ENCODE peak calls at places on chromosomes 4 and X, in nine cellular contexts. L, E, D, N, K, I, C, Z and T are unnamed samples.

GRCh38 chr4:73754934-73755333 is 14.6 kb downstream of the CXCL8 start:
- DNase-seq in L (no peak), E (no peak), D (no peak), N (no peak), K (no peak), I (no peak), C (no peak), Z (no peak), T (no peak)

GRCh38 chr4:173937871-173938270 is 345.6 kb downstream of the FBXO8 start:
- DNase-seq in L (no peak), E (no peak), D (no peak), N (no peak), K (no peak), I (no peak), C (no peak), Z (no peak), T (no peak)

GRCh38 chr4:24583451-24584174 is 741 bp downstream of the DHX15 start:
- DNase-seq in L (peak), E (peak), D (peak), N (peak), K (peak), I (peak), C (peak), Z (peak), T (peak)

GRCh38 chrX:65600106-65600505 is 65.5 kb upstream of the LAS1L start:
- DNase-seq in L (no peak), E (no peak), D (no peak), N (no peak), K (no peak), I (no peak), C (no peak), Z (no peak), T (no peak)

GRCh38 chr4:104394409-104394813 is 100.3 kb downstream of the CXXC4 start:
- DNase-seq in L (no peak), E (no peak), D (no peak), N (no peak), K (no peak), I (no peak), C (no peak), Z (no peak), T (no peak)

GRCh38 chr4:155552180-155552579 is 114.5 kb upstream of the GUCY1A1 start:
- DNase-seq in L (peak), E (peak), D (peak), N (no peak), K (no peak), I (no peak), C (no peak), Z (no peak), T (peak)

GRCh38 chr4:52234539-52235174 is 183.6 kb downstream of the SPATA18 start:
- DNase-seq in L (peak), E (peak), D (peak), N (peak), K (peak), I (peak), C (peak), Z (no peak), T (peak)

GRCh38 chr4:22191565-22192301 is 243.2 kb upstream of the KCNIP4 start:
- DNase-seq in L (no peak), E (peak), D (no peak), N (no peak), K (no peak), I (no peak), C (peak), Z (no peak), T (no peak)

GRCh38 chrX:41526925-41527324 is 79.8 kb downstream of the NYX start:
- DNase-seq in L (peak), E (peak), D (peak), N (no peak), K (no peak), I (no peak), C (peak), Z (no peak), T (peak)

GRCh38 chrX:54933150-54933826 is 12.7 kb downstream of the TRO start:
- DNase-seq in L (no peak), E (no peak), D (no peak), N (no peak), K (no peak), I (no peak), C (no peak), Z (no peak), T (no peak)

GRCh38 chrX:29662101-29662500 is 553.3 kb upstream of the MAGEB2 start:
- DNase-seq in L (peak), E (peak), D (peak), N (no peak), K (no peak), I (peak), C (peak), Z (no peak), T (peak)

GRCh38 chr4:89298788-89299152 is 8.8 kb downstream of the GPRIN3 start:
- DNase-seq in L (no peak), E (peak), D (no peak), N (no peak), K (no peak), I (no peak), C (peak), Z (no peak), T (no peak)

GRCh38 chrX:81414630-81415029 is 212.7 kb downstream of the SH3BGRL start:
- DNase-seq in L (peak), E (peak), D (no peak), N (no peak), K (no peak), I (no peak), C (peak), Z (no peak), T (peak)

GRCh38 chr4:154014401-154015105 is 225.7 kb upstream of the SFRP2 start:
- DNase-seq in L (no peak), E (no peak), D (no peak), N (no peak), K (no peak), I (no peak), C (peak), Z (no peak), T (no peak)

GRCh38 chr4:1579834-1580686 is 104.1 kb downstream of the FAM53A start:
- DNase-seq in L (peak), E (peak), D (no peak), N (peak), K (peak), I (peak), C (no peak), Z (peak), T (peak)

GRCh38 chr4:141788169-141788915 is 152.0 kb downstream of the IL15 start:
- DNase-seq in L (no peak), E (no peak), D (peak), N (no peak), K (no peak), I (no peak), C (peak), Z (no peak), T (no peak)

GRCh38 chr4:2834001-2834921 is 9.4 kb upstream of the ADD1 start:
- DNase-seq in L (no peak), E (no peak), D (no peak), N (no peak), K (no peak), I (no peak), C (no peak), Z (no peak), T (no peak)

GRCh38 chrX:150899191-150899757 is 806 bp upstream of the CD99L2 start:
- DNase-seq in L (peak), E (peak), D (peak), N (peak), K (no peak), I (no peak), C (peak), Z (peak), T (peak)

GRCh38 chr4:97366661-97367060 is 776.6 kb downstream of the STPG2 start:
- DNase-seq in L (no peak), E (no peak), D (no peak), N (no peak), K (no peak), I (no peak), C (peak), Z (no peak), T (peak)

GRCh38 chrX:15269618-15270521 is at the start of gene ASB9:
- DNase-seq in L (peak), E (peak), D (peak), N (peak), K (peak), I (peak), C (peak), Z (peak), T (peak)

GRCh38 chr4:58247792-58248191 is 1137.6 kb upstream of the IGFBP7 start:
- DNase-seq in L (no peak), E (no peak), D (no peak), N (peak), K (no peak), I (no peak), C (no peak), Z (no peak), T (no peak)

GRCh38 chr4:36332023-36332781 is 50.8 kb downstream of the DTHD1 start:
- DNase-seq in L (no peak), E (no peak), D (no peak), N (no peak), K (no peak), I (no peak), C (no peak), Z (no peak), T (peak)

GRCh38 chr4:126405369-126405982 is 1090.7 kb downstream of the FAT4 start:
- DNase-seq in L (peak), E (peak), D (peak), N (peak), K (no peak), I (no peak), C (peak), Z (no peak), T (peak)

GRCh38 chrX:154738013-154738738 is 12.7 kb downstream of the GAB3 start:
- DNase-seq in L (peak), E (peak), D (peak), N (no peak), K (no peak), I (no peak), C (peak), Z (peak), T (peak)

GRCh38 chr4:3136454-3136853 is 62.0 kb downstream of the HTT start:
- DNase-seq in L (no peak), E (peak), D (peak), N (no peak), K (no peak), I (no peak), C (peak), Z (no peak), T (no peak)

GRCh38 chrX:154463611-154464220 is 5.6 kb downstream of the PLXNA3 start:
- DNase-seq in L (no peak), E (no peak), D (no peak), N (no peak), K (no peak), I (no peak), C (no peak), Z (no peak), T (no peak)

GRCh38 chrX:11111038-11111851 is at the start of gene HCCS:
- DNase-seq in L (peak), E (peak), D (peak), N (peak), K (peak), I (peak), C (peak), Z (peak), T (peak)

GRCh38 chr4:52554606-52555355 is 104.3 kb downstream of the USP46 start:
- DNase-seq in L (no peak), E (no peak), D (no peak), N (no peak), K (no peak), I (no peak), C (no peak), Z (no peak), T (no peak)

GRCh38 chr4:141352775-141353544 is 132.3 kb downstream of the ZNF330 start:
- DNase-seq in L (peak), E (peak), D (peak), N (no peak), K (no peak), I (no peak), C (peak), Z (no peak), T (peak)

GRCh38 chrX:125439194-125439849 is 119.7 kb downstream of the TEX13C start:
- DNase-seq in L (no peak), E (no peak), D (no peak), N (no peak), K (no peak), I (no peak), C (no peak), Z (no peak), T (no peak)

GRCh38 chrX:10326578-10326977 is 169.8 kb downstream of the CLCN4 start:
- DNase-seq in L (no peak), E (no peak), D (peak), N (peak), K (peak), I (peak), C (peak), Z (peak), T (peak)

GRCh38 chr4:89117115-89117514 is 5.8 kb downstream of the TIGD2 start:
- DNase-seq in L (no peak), E (no peak), D (no peak), N (no peak), K (no peak), I (no peak), C (no peak), Z (no peak), T (no peak)

GRCh38 chr4:109846395-109847098 is 1.4 kb upstream of the LRIT3 start:
- DNase-seq in L (no peak), E (no peak), D (no peak), N (peak), K (no peak), I (no peak), C (no peak), Z (no peak), T (no peak)

GRCh38 chrX:150533863-150534262 is 34.6 kb upstream of the MTM1 start:
- DNase-seq in L (peak), E (no peak), D (no peak), N (no peak), K (no peak), I (no peak), C (no peak), Z (no peak), T (peak)

GRCh38 chrX:151902813-151903591 is 9.7 kb upstream of the MAGEA4 start:
- DNase-seq in L (peak), E (peak), D (peak), N (peak), K (peak), I (peak), C (peak), Z (peak), T (peak)

GRCh38 chr4:2251795-2252529 is 9.9 kb downstream of the MXD4 start:
- DNase-seq in L (no peak), E (no peak), D (no peak), N (no peak), K (no peak), I (no peak), C (no peak), Z (no peak), T (no peak)

GRCh38 chr4:41213563-41214157 is 682 bp downstream of the APBB2 start:
- DNase-seq in L (no peak), E (no peak), D (no peak), N (peak), K (no peak), I (no peak), C (no peak), Z (peak), T (peak)

GRCh38 chr4:96317924-96318323 is 478.0 kb downstream of the PDHA2 start:
- DNase-seq in L (no peak), E (no peak), D (no peak), N (no peak), K (no peak), I (no peak), C (no peak), Z (no peak), T (no peak)

GRCh38 chr4:96315815-96316214 is 475.9 kb downstream of the PDHA2 start:
- DNase-seq in L (no peak), E (no peak), D (no peak), N (no peak), K (no peak), I (no peak), C (peak), Z (no peak), T (peak)

DNA sequence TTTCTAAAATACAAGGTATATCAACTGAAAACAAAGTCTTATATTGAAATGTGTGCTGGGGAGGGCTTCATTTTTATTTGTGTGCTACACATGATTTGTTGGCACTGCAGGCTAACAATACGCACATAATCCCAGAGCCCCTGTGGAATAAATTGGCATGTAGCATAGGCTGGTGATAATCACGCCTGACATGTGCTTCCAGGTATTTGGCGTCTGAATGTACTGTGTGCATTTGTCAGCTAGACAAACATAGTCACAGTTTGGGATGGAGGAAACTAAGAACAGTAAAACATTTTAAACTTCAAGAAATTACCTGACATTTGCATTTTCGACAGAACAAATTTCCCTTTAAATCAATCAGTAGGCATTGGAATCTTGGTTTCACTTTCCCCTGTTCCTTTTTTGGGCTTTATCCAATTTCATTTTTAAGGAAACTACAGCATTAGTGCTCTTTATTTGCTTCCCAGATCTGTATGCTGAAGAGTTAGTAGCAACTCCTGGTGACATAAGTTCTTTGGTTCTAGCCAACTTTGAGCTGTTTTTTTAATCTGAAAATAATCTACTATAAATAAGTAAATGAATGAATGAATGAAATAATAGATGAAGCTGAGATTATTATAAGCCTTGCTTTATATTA is 472.3 kb downstream of the PDHA2 start:
- DNase-seq in L (no peak), E (no peak), D (no peak), N (no peak), K (no peak), I (no peak), C (peak), Z (no peak), T (peak)
- H3K4me3 ChIP-seq in L (no peak), E (no peak), D (no peak), N (no peak), K (no peak), I (no peak), C (no peak), Z (peak), T (peak)

DNA sequence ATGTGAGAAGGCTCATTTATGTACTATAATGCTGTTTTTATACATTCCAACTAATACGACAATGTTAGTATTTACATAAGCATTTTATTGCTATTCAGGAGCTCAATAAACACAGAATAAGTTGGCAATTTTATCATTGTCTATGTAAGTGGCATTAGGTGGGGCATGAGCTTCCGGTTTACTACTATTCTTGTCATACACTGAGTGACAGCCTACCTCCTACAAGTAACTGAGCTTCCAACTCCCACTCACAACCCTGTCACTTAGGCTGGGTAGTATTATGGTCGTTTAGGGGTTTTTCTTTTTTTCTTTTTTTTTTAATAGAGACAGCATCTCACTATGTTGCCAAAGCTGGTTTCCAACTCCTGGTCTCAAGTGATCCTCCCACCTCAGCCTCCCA is 7.4 kb downstream of the PPID start:
- DNase-seq in L (no peak), E (no peak), D (no peak), N (no peak), K (no peak), I (no peak), C (no peak), Z (no peak), T (no peak)
- TF ChIP-seq CTCF in L (no peak), E (no peak), D (no peak), N (no peak), K (no peak), I (no peak), C (no peak), Z (no peak), T (no peak)

GRCh38 chr4:46992338-46992737 is 1.0 kb downstream of the GABRA4 start:
- DNase-seq in L (no peak), E (no peak), D (no peak), N (no peak), K (no peak), I (no peak), C (no peak), Z (no peak), T (no peak)

GRCh38 chr4:46994007-46994405 is 625 bp upstream of the GABRA4 start:
- DNase-seq in L (no peak), E (no peak), D (peak), N (peak), K (no peak), I (no peak), C (peak), Z (peak), T (no peak)

GRCh38 chr4:46993075-46994006 is at the start of gene GABRA4:
- DNase-seq in L (no peak), E (peak), D (no peak), N (peak), K (no peak), I (no peak), C (peak), Z (peak), T (peak)
- H3K4me3 ChIP-seq in L (no peak), E (peak), D (peak), N (peak), K (no peak), I (no peak), C (peak), Z (peak), T (no peak)

GRCh38 chr4:124445071-124445470 is 267.5 kb downstream of the ANKRD50 start:
- DNase-seq in L (no peak), E (no peak), D (no peak), N (no peak), K (no peak), I (no peak), C (no peak), Z (no peak), T (no peak)
- TF ChIP-seq CTCF in L (no peak), E (no peak), D (no peak), N (no peak), K (no peak), I (no peak), C (no peak), Z (no peak), T (no peak)

GRCh38 chrX:68431836-68432235 is 1.5 kb downstream of the OPHN1 start:
- DNase-seq in L (no peak), E (peak), D (peak), N (no peak), K (no peak), I (no peak), C (no peak), Z (no peak), T (no peak)
- H3K4me3 ChIP-seq in L (no peak), E (peak), D (no peak), N (no peak), K (no peak), I (no peak), C (no peak), Z (peak), T (no peak)

DNA sequence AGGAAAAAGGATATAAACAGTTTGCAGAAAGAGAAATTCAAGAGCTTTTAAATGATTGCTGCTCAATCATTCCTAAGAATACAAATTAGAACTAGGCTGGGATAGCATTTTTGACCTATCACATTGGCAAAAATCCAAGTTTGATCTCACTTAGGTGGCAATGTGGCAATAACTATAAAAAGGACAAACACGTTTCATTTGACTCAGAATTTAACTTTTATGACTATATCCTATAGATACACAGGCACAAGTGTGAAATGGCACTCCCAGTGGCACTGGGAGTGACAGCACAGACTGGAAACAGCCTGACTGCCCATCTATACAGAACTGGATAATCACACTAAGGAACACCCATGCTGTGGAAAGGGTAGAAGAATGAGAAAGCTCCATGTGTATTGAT is 11.1 kb downstream of the CENPU start:
- DNase-seq in L (no peak), E (no peak), D (no peak), N (no peak), K (no peak), I (no peak), C (no peak), Z (no peak), T (peak)
- TF ChIP-seq CTCF in L (peak), E (no peak), D (no peak), N (no peak), K (no peak), I (peak), C (peak), Z (no peak), T (peak)